ENCODE peak calls at places on chromosomes 6 and 20, in six cellular contexts. One of them, this sample, is unnamed.

GRCh38 chr6:36697481-36697903 is at the start of gene RAB44:
- DNase-seq in Peyer's patch: no peak
- DNase-seq in psoas muscle: peak; percentile 45
- DNase-seq in IMR-90: no peak
- DNase-seq in body of pancreas: no peak
- DNase-seq in transverse colon: no peak
- DNase-seq in this sample: no peak

GRCh38 chr6:96466149-96466863 is 55.3 kb upstream of the UFL1 start:
- DNase-seq in IMR-90: no peak
- DNase-seq in psoas muscle: no peak
- DNase-seq in transverse colon: no peak
- DNase-seq in Peyer's patch: no peak
- DNase-seq in body of pancreas: no peak
- DNase-seq in this sample: no peak

GRCh38 chr6:111276335-111276734 is 189.0 kb downstream of the SLC16A10 start:
- DNase-seq in body of pancreas: no peak
- DNase-seq in psoas muscle: no peak
- DNase-seq in Peyer's patch: no peak
- DNase-seq in transverse colon: no peak
- DNase-seq in IMR-90: no peak
- DNase-seq in this sample: no peak

GRCh38 chr20:46260480-46260879 is 47.8 kb downstream of the CDH22 start:
- DNase-seq in transverse colon: no peak
- DNase-seq in body of pancreas: no peak
- DNase-seq in psoas muscle: peak; percentile 91
- DNase-seq in Peyer's patch: no peak
- DNase-seq in IMR-90: no peak
- DNase-seq in this sample: no peak

GRCh38 chr6:7546383-7546782 is 4.9 kb downstream of the DSP start:
- DNase-seq in IMR-90: no peak
- DNase-seq in body of pancreas: no peak
- DNase-seq in psoas muscle: no peak
- DNase-seq in transverse colon: no peak
- DNase-seq in Peyer's patch: no peak
- DNase-seq in this sample: no peak

GRCh38 chr6:138188278-138188923 is 26.7 kb downstream of the ARFGEF3 start:
- DNase-seq in transverse colon: peak; percentile 29
- DNase-seq in body of pancreas: peak; percentile 21
- DNase-seq in IMR-90: no peak
- DNase-seq in Peyer's patch: no peak
- DNase-seq in psoas muscle: no peak
- DNase-seq in this sample: no peak

GRCh38 chr6:41744236-41744787 is 2.9 kb downstream of the PGC start:
- DNase-seq in psoas muscle: peak; percentile 31
- DNase-seq in body of pancreas: no peak
- DNase-seq in IMR-90: no peak
- DNase-seq in transverse colon: no peak
- DNase-seq in Peyer's patch: no peak
- DNase-seq in this sample: no peak

GRCh38 chr6:34129753-34130152 is 16.1 kb downstream of the GRM4 start:
- DNase-seq in Peyer's patch: no peak
- DNase-seq in IMR-90: no peak
- DNase-seq in transverse colon: no peak
- DNase-seq in body of pancreas: no peak
- DNase-seq in psoas muscle: no peak
- DNase-seq in this sample: no peak

GRCh38 chr6:145761584-145761983 is 26.3 kb upstream of the EPM2A start:
- DNase-seq in psoas muscle: no peak
- DNase-seq in body of pancreas: no peak
- DNase-seq in Peyer's patch: no peak
- DNase-seq in IMR-90: no peak
- DNase-seq in transverse colon: no peak
- DNase-seq in this sample: no peak

GRCh38 chr20:43853174-43853803 is 61.4 kb upstream of the TOX2 start:
- DNase-seq in Peyer's patch: no peak
- DNase-seq in body of pancreas: no peak
- DNase-seq in transverse colon: no peak
- DNase-seq in psoas muscle: no peak
- DNase-seq in IMR-90: peak; percentile 61
- DNase-seq in this sample: no peak

GRCh38 chr20:47790032-47790965 is 5.0 kb upstream of the SULF2 start:
- DNase-seq in Peyer's patch: no peak
- DNase-seq in body of pancreas: no peak
- DNase-seq in transverse colon: no peak
- DNase-seq in IMR-90: peak; percentile 70
- DNase-seq in psoas muscle: peak; percentile 42
- DNase-seq in this sample: peak; percentile 85

GRCh38 chr20:34037121-34037520 is 43.4 kb downstream of the RALY start:
- DNase-seq in IMR-90: no peak
- DNase-seq in Peyer's patch: no peak
- DNase-seq in psoas muscle: no peak
- DNase-seq in transverse colon: no peak
- DNase-seq in body of pancreas: no peak
- DNase-seq in this sample: no peak

GRCh38 chr6:137150072-137150471 is 23.4 kb downstream of the IL22RA2 start:
- DNase-seq in IMR-90: no peak
- DNase-seq in psoas muscle: no peak
- DNase-seq in transverse colon: no peak
- DNase-seq in body of pancreas: no peak
- DNase-seq in Peyer's patch: no peak
- DNase-seq in this sample: no peak

GRCh38 chr6:36663504-36664446 is 14.7 kb upstream of the CDKN1A start:
- DNase-seq in body of pancreas: no peak
- DNase-seq in IMR-90: no peak
- DNase-seq in Peyer's patch: no peak
- DNase-seq in transverse colon: no peak
- DNase-seq in psoas muscle: no peak
- DNase-seq in this sample: no peak

GRCh38 chr6:133889557-133890301 is 816 bp downstream of the TCF21 start:
- DNase-seq in IMR-90: peak; percentile 73
- DNase-seq in transverse colon: no peak
- DNase-seq in body of pancreas: no peak
- DNase-seq in Peyer's patch: peak; percentile 56
- DNase-seq in psoas muscle: no peak
- DNase-seq in this sample: no peak
- TF ChIP-seq CTCF in IMR-90: peak; percentile 27
- TF ChIP-seq CTCF in transverse colon: no peak
- TF ChIP-seq CTCF in body of pancreas: no peak
- TF ChIP-seq CTCF in Peyer's patch: no peak
- TF ChIP-seq CTCF in psoas muscle: no peak
- TF ChIP-seq CTCF in this sample: no peak

GRCh38 chr20:35731862-35732643 is 10.0 kb downstream of the RBM39 start:
- DNase-seq in psoas muscle: no peak
- DNase-seq in Peyer's patch: no peak
- DNase-seq in IMR-90: no peak
- DNase-seq in transverse colon: no peak
- DNase-seq in body of pancreas: no peak
- DNase-seq in this sample: no peak
- H3K4me1 ChIP-seq in psoas muscle: peaks cover 71% of the 10 kb centered on the region
- H3K4me1 ChIP-seq in Peyer's patch: no peaks in the 10 kb centered on the region
- H3K4me1 ChIP-seq in IMR-90: peaks cover 2% of the 10 kb centered on the region
- H3K4me1 ChIP-seq in transverse colon: peaks cover 49% of the 10 kb centered on the region
- H3K4me1 ChIP-seq in body of pancreas: peaks cover 62% of the 10 kb centered on the region
- H3K4me1 ChIP-seq in this sample: peaks cover 10% of the 10 kb centered on the region

DNA sequence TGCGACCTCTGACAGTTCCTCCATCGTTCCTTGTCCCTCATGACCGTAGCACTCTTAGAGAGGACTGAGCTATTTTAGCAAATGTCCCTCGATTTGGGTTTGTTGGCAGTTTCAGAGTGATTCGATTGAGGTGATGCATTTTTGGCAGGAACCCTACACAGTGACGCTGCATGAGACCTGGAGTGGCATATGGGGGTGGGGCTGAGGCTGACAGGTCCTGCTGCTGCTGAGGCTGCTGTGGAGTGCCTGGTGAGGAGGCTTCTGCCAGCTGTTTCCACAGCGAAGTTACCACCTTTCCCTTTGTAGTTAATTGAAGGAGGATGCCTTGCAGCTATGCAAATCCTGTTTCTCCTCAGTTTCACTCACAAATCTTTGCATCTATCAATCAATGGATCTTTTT is 19.8 kb downstream of the PXDC1 start:
- DNase-seq in IMR-90: no peak
- DNase-seq in transverse colon: no peak
- DNase-seq in psoas muscle: no peak
- DNase-seq in body of pancreas: no peak
- DNase-seq in Peyer's patch: no peak
- DNase-seq in this sample: no peak
- H3K36me3 ChIP-seq in IMR-90: peaks cover 45% of the 10 kb centered on the region
- H3K36me3 ChIP-seq in transverse colon: peaks cover 6% of the 10 kb centered on the region
- H3K36me3 ChIP-seq in psoas muscle: peaks cover 58% of the 10 kb centered on the region
- H3K36me3 ChIP-seq in body of pancreas: peaks cover 1% of the 10 kb centered on the region
- H3K36me3 ChIP-seq in Peyer's patch: peaks cover 51% of the 10 kb centered on the region
- H3K36me3 ChIP-seq in this sample: no peaks in the 10 kb centered on the region

DNA sequence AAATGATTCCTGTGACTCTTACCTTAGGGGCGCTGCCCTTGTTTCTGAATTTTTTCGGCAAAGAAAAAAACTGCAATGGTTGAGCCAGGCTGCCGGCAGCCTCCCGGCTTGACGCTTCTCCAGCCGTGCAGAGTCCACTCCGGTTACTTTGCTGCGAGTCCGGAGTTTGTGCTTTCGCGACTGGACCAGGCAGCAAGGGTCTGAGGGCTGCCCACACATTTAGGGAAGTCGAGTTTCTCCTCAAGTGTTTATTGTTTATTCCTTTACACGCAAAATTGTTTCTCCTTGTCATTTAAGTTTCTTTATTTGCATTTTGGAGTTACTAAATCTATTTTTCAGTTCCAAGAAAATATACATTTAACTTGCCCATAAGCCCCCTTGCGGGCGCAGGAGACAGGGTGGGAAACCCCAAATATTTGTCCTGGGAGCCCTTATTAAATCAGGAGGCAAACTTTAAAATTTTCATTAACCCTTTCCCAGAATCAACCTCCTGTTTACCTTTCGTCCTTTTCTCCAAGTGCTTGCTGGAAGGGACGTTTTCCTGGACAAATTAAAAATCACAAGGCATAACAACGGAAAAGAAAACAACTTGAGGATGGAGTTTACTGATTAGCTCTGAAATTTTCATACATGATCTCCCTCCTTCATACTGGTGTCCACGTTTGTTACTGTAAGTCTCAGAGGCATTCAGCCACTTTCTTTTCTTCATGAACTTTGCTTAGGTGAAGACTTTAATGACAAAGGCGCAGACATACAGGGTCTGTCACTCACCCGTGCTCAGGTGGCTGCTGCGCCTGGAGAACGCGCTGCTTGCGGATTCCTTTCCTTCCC is 1.7 kb upstream of the PDE10A start:
- DNase-seq in psoas muscle: no peak
- DNase-seq in body of pancreas: no peak
- DNase-seq in IMR-90: no peak
- DNase-seq in Peyer's patch: no peak
- DNase-seq in transverse colon: no peak
- DNase-seq in this sample: no peak
- TF ChIP-seq CTCF in psoas muscle: no peak
- TF ChIP-seq CTCF in body of pancreas: no peak
- TF ChIP-seq CTCF in IMR-90: no peak
- TF ChIP-seq CTCF in Peyer's patch: no peak
- TF ChIP-seq CTCF in transverse colon: no peak
- TF ChIP-seq CTCF in this sample: no peak

DNA sequence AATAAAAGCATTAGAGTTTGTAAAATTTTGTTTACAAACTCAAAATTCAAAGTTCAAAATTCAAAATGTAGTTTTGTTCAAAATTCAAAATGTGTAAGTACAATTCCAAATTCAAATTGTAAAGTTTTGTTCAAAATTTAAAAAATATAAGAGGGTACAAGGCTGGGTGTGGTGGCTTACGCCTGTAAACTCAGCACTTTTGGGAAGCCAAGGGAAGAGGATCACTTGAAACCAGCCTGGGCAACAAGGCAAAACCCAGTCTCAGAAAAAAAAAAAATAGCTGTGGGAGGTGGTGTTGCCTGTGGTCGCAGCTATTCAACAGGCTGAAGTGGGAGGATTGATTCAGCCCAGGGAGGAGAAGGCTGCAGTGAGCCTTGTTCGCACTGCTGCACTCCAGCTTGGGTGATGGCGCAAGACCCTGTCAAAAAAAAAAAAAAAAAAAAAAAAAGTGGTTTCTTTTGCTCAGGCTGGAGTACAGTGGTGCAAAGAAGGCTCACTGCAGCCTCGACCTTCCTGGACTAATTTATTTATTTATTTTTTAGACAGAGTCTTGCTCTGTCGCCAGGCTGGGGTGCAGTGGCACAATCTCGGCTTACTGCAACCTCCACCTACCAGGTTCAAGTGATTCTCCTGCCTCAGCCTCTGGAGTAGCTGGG is 5.4 kb upstream of the ZBTB12 start:
- DNase-seq in Peyer's patch: no peak
- DNase-seq in psoas muscle: no peak
- DNase-seq in IMR-90: peak; percentile 85
- DNase-seq in transverse colon: no peak
- DNase-seq in body of pancreas: peak; percentile 24
- DNase-seq in this sample: no peak
- H3K4me1 ChIP-seq in Peyer's patch: no peaks in the 10 kb centered on the region
- H3K4me1 ChIP-seq in psoas muscle: peaks cover 4% of the 10 kb centered on the region
- H3K4me1 ChIP-seq in IMR-90: peaks cover 10% of the 10 kb centered on the region
- H3K4me1 ChIP-seq in transverse colon: peaks cover 11% of the 10 kb centered on the region
- H3K4me1 ChIP-seq in body of pancreas: peaks cover 9% of the 10 kb centered on the region
- H3K4me1 ChIP-seq in this sample: no peaks in the 10 kb centered on the region